ENCODE peak calls at places on chromosome X, in five cellular contexts. One of them, this sample, is unnamed.

GRCh38 chrX:115378471-115378870 is 89.0 kb downstream of the LUZP4 start:
- DNase-seq in IMR-90: peak
- DNase-seq in suprapubic skin: no peak
- DNase-seq in endothelial cell: no peak
- DNase-seq in brain microvascular endothelial cell: no peak
- DNase-seq in this sample: no peak

GRCh38 chrX:20507901-20508620 is 241.4 kb upstream of the RPS6KA3 start:
- DNase-seq in IMR-90: no peak
- DNase-seq in suprapubic skin: no peak
- DNase-seq in endothelial cell: no peak
- DNase-seq in brain microvascular endothelial cell: no peak
- DNase-seq in this sample: no peak

GRCh38 chrX:106894392-106894909 is 8.7 kb downstream of the RIPPLY1 start:
- DNase-seq in IMR-90: peak
- DNase-seq in suprapubic skin: no peak
- DNase-seq in endothelial cell: peak
- DNase-seq in brain microvascular endothelial cell: peak
- DNase-seq in this sample: no peak

GRCh38 chrX:121479406-121479805 is 432.0 kb downstream of the GLUD2 start:
- DNase-seq in IMR-90: no peak
- DNase-seq in suprapubic skin: no peak
- DNase-seq in endothelial cell: no peak
- DNase-seq in brain microvascular endothelial cell: peak
- DNase-seq in this sample: no peak

GRCh38 chrX:134735015-134735414 is 76.7 kb upstream of the PLAC1 start:
- DNase-seq in IMR-90: no peak
- DNase-seq in suprapubic skin: no peak
- DNase-seq in endothelial cell: no peak
- DNase-seq in brain microvascular endothelial cell: no peak
- DNase-seq in this sample: no peak

GRCh38 chrX:49101629-49101984 is 21.9 kb upstream of the WDR45 start:
- DNase-seq in IMR-90: no peak
- DNase-seq in suprapubic skin: no peak
- DNase-seq in endothelial cell: no peak
- DNase-seq in brain microvascular endothelial cell: no peak
- DNase-seq in this sample: no peak

GRCh38 chrX:25003066-25003849 is 12.5 kb downstream of the ARX start:
- DNase-seq in IMR-90: no peak
- DNase-seq in suprapubic skin: no peak
- DNase-seq in endothelial cell: no peak
- DNase-seq in brain microvascular endothelial cell: no peak
- DNase-seq in this sample: no peak

GRCh38 chrX:117458243-117458968 is 658.2 kb downstream of the KLHL13 start:
- DNase-seq in IMR-90: no peak
- DNase-seq in suprapubic skin: no peak
- DNase-seq in endothelial cell: no peak
- DNase-seq in brain microvascular endothelial cell: no peak
- DNase-seq in this sample: no peak

GRCh38 chrX:14022019-14022418 is 7.7 kb downstream of the GEMIN8 start:
- DNase-seq in IMR-90: no peak
- DNase-seq in suprapubic skin: no peak
- DNase-seq in endothelial cell: no peak
- DNase-seq in brain microvascular endothelial cell: no peak
- DNase-seq in this sample: no peak

GRCh38 chrX:30615229-30615628 is 37.7 kb upstream of the TASL start:
- DNase-seq in IMR-90: peak
- DNase-seq in suprapubic skin: no peak
- DNase-seq in endothelial cell: no peak
- DNase-seq in brain microvascular endothelial cell: peak
- DNase-seq in this sample: no peak

GRCh38 chrX:154443479-154443910 is 446 bp upstream of the FAM50A start:
- DNase-seq in IMR-90: no peak
- DNase-seq in suprapubic skin: no peak
- DNase-seq in endothelial cell: no peak
- DNase-seq in brain microvascular endothelial cell: no peak
- DNase-seq in this sample: no peak

GRCh38 chrX:88170528-88170927 is 576.5 kb upstream of the CPXCR1 start:
- DNase-seq in IMR-90: no peak
- DNase-seq in suprapubic skin: no peak
- DNase-seq in endothelial cell: no peak
- DNase-seq in brain microvascular endothelial cell: no peak
- DNase-seq in this sample: no peak

GRCh38 chrX:137052641-137053235 is 18.9 kb upstream of the GPR101 start:
- DNase-seq in IMR-90: no peak
- DNase-seq in suprapubic skin: no peak
- DNase-seq in endothelial cell: peak
- DNase-seq in brain microvascular endothelial cell: no peak
- DNase-seq in this sample: no peak

GRCh38 chrX:17814557-17814956 is 46.5 kb downstream of the RAI2 start:
- DNase-seq in IMR-90: peak
- DNase-seq in suprapubic skin: no peak
- DNase-seq in endothelial cell: no peak
- DNase-seq in brain microvascular endothelial cell: peak
- DNase-seq in this sample: no peak

GRCh38 chrX:308821-309520 is 9.6 kb downstream of the GTPBP6 start:
- DNase-seq in IMR-90: no peak
- DNase-seq in suprapubic skin: peak
- DNase-seq in endothelial cell: no peak
- DNase-seq in brain microvascular endothelial cell: no peak
- DNase-seq in this sample: no peak

GRCh38 chrX:12966151-12966550 is 8.8 kb upstream of the TMSB4X start:
- DNase-seq in IMR-90: no peak
- DNase-seq in suprapubic skin: no peak
- DNase-seq in endothelial cell: no peak
- DNase-seq in brain microvascular endothelial cell: no peak
- DNase-seq in this sample: no peak

GRCh38 chrX:135086197-135086854 is 34.0 kb downstream of the ETDB start:
- DNase-seq in IMR-90: peak
- DNase-seq in suprapubic skin: no peak
- DNase-seq in endothelial cell: peak
- DNase-seq in brain microvascular endothelial cell: peak
- DNase-seq in this sample: no peak

GRCh38 chrX:56798866-56799864 is 70.1 kb downstream of the NBDY start:
- DNase-seq in IMR-90: no peak
- DNase-seq in suprapubic skin: no peak
- DNase-seq in endothelial cell: no peak
- DNase-seq in brain microvascular endothelial cell: no peak
- DNase-seq in this sample: no peak

GRCh38 chrX:23694606-23695005 is 27.3 kb downstream of the PRDX4 start:
- DNase-seq in IMR-90: peak
- DNase-seq in suprapubic skin: no peak
- DNase-seq in endothelial cell: peak
- DNase-seq in brain microvascular endothelial cell: peak
- DNase-seq in this sample: no peak

GRCh38 chrX:136767104-136767941 is 13.4 kb downstream of the ARHGEF6 start:
- DNase-seq in IMR-90: peak
- DNase-seq in suprapubic skin: peak
- DNase-seq in endothelial cell: peak
- DNase-seq in brain microvascular endothelial cell: peak
- DNase-seq in this sample: no peak

GRCh38 chrX:149831473-149831872 is 49.5 kb upstream of the MAGEA8 start:
- DNase-seq in IMR-90: no peak
- DNase-seq in suprapubic skin: no peak
- DNase-seq in endothelial cell: no peak
- DNase-seq in brain microvascular endothelial cell: no peak
- DNase-seq in this sample: no peak

GRCh38 chrX:47579537-47579936 is 2.7 kb upstream of the TIMP1 start:
- DNase-seq in IMR-90: peak
- DNase-seq in suprapubic skin: no peak
- DNase-seq in endothelial cell: no peak
- DNase-seq in brain microvascular endothelial cell: peak
- DNase-seq in this sample: no peak

GRCh38 chrX:46543441-46543840 is 1.8 kb downstream of the ZNF674 start:
- DNase-seq in IMR-90: no peak
- DNase-seq in suprapubic skin: no peak
- DNase-seq in endothelial cell: no peak
- DNase-seq in brain microvascular endothelial cell: no peak
- DNase-seq in this sample: no peak

GRCh38 chrX:20260885-20261284 is 5.8 kb downstream of the RPS6KA3 start:
- DNase-seq in IMR-90: no peak
- DNase-seq in suprapubic skin: no peak
- DNase-seq in endothelial cell: no peak
- DNase-seq in brain microvascular endothelial cell: no peak
- DNase-seq in this sample: no peak

GRCh38 chrX:39946822-39947221 is 150.9 kb downstream of the BCOR start:
- DNase-seq in IMR-90: peak
- DNase-seq in suprapubic skin: no peak
- DNase-seq in endothelial cell: peak
- DNase-seq in brain microvascular endothelial cell: peak
- DNase-seq in this sample: no peak

GRCh38 chrX:2691543-2692220 is 587 bp downstream of the CD99 start:
- DNase-seq in IMR-90: peak
- DNase-seq in suprapubic skin: peak
- DNase-seq in endothelial cell: peak
- DNase-seq in brain microvascular endothelial cell: no peak
- DNase-seq in this sample: no peak

GRCh38 chrX:155645180-155645579 is 32.4 kb upstream of the TMLHE start:
- DNase-seq in IMR-90: no peak
- DNase-seq in suprapubic skin: no peak
- DNase-seq in endothelial cell: no peak
- DNase-seq in brain microvascular endothelial cell: no peak
- DNase-seq in this sample: no peak
- TF ChIP-seq CTCF in IMR-90: no peak
- TF ChIP-seq CTCF in suprapubic skin: no peak
- TF ChIP-seq CTCF in endothelial cell: no peak
- TF ChIP-seq CTCF in brain microvascular endothelial cell: no peak
- TF ChIP-seq CTCF in this sample: no peak

DNA sequence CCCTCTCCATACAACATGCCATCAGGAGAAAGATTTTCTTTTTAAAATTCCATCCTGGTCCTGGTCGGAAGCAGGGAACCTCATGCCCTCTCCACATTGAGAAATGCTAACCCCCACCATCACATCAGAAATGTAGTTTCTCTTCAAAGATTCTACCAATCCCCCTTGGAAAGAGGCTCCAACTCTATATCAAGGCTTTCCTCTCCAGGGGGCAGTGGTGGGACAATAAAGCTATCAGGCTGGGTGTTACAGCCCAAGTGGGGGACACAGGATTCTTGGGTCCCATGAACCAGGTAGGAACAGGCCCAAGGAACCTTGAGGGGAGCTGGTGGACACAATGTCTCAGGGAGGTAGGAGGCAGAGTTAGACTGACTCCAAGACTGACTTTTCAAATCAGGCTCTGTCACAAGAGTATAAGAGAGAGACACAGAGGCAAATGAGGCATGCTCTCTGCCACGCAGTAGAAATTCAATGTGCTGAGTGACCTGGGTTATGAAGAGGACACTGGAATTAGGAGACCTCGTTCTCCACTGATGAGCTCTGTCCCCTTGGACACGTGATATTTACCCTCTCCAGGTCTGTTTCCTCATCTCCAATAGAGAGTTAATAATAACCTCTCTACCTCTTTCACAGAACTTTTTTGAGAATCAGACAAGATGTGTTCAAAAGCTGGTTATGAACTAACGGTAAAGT is 4.5 kb downstream of the GJB1 start:
- DNase-seq in IMR-90: no peak
- DNase-seq in suprapubic skin: no peak
- DNase-seq in endothelial cell: no peak
- DNase-seq in brain microvascular endothelial cell: no peak
- DNase-seq in this sample: no peak
- TF ChIP-seq CTCF in IMR-90: no peak
- TF ChIP-seq CTCF in suprapubic skin: no peak
- TF ChIP-seq CTCF in endothelial cell: no peak
- TF ChIP-seq CTCF in brain microvascular endothelial cell: peak
- TF ChIP-seq CTCF in this sample: no peak

DNA sequence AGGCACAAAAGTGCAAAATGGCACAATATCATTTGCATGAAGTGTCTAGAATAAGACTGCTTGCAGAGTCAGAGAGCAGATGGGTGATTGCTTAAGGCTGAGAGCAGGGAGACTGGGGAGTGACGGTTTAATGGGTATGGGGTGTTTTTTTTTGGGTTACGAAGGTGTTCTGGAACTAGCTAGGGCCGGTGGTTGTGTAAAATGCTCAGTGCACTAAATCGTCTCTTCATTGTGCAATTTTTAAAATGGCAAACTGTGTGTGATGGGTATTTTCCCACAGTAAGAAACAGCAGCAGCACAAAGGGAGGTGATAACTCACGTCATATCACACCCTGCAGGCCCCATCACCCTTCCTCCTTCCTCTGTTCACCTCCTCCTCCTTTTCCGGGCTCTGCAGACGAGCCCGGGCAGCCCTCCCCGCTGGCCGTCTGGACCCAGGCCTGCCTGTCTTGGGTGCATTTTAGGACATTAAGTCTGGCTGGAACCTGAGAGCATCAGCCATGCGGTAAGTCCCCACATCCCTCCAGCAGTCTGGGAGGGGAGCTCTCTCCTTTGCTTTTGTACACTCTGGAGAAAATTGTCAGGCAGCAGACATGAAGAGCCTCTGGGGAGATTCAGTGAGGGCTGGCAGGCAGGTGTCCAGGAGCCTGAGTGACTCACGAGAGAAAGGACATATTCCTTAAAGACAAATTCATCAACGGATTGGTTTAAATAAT is 42.7 kb downstream of the ASMT start:
- DNase-seq in IMR-90: no peak
- DNase-seq in suprapubic skin: no peak
- DNase-seq in endothelial cell: no peak
- DNase-seq in brain microvascular endothelial cell: no peak
- DNase-seq in this sample: no peak
- TF ChIP-seq CTCF in IMR-90: no peak
- TF ChIP-seq CTCF in suprapubic skin: no peak
- TF ChIP-seq CTCF in endothelial cell: no peak
- TF ChIP-seq CTCF in brain microvascular endothelial cell: no peak
- TF ChIP-seq CTCF in this sample: no peak

DNA sequence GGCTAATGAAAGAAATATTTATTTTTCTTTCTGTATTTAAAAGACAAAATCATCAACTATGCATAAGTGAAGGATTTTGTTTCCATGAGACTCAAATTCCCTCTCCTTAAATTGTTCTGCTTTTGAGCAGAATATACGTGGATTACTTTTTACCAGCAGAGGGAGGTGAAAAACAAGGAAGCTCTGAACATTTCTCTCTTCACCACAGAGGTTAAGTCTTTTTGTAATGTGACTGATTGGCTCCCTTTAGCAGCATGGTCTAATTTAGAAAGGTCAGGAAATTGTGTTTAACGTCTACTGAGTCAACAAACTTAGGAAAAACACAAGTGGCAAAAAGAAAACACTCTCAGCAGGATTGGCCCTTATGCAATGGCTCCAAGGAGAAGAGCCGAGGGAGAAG is 55.1 kb upstream of the F9 start:
- DNase-seq in IMR-90: no peak
- DNase-seq in suprapubic skin: no peak
- DNase-seq in endothelial cell: no peak
- DNase-seq in brain microvascular endothelial cell: no peak
- DNase-seq in this sample: no peak
- TF ChIP-seq CTCF in IMR-90: no peak
- TF ChIP-seq CTCF in suprapubic skin: no peak
- TF ChIP-seq CTCF in endothelial cell: no peak
- TF ChIP-seq CTCF in brain microvascular endothelial cell: no peak
- TF ChIP-seq CTCF in this sample: no peak

This sample was measured in omental fat pad.